ENCODE peak calls at places on chromosomes 3 and 15, in ten cellular contexts. Z is GM19239, K is LoVo, V is kidney glomerular epithelial cell, Q is NCI-H1092 treated with DMSO at 0.1 percent for 48 hours, M is M059J, D is iPS DF 19.7, J is hippocampal formation, P is choroid plexus epithelial cell, F is omental fat pad. E is an unnamed sample.

GRCh38 chr15:66388057-66388363 is 1.3 kb downstream of the MAP2K1 start:
- DNase-seq in Z (no peak), K (no peak), V (no peak), Q (no peak), M (no peak), D (no peak), J (no peak), P (no peak), F (no peak), E (no peak)

GRCh38 chr15:70829366-70830166 is 24.4 kb downstream of the LARP6 start:
- DNase-seq in Z (no peak), K (no peak), V (no peak), Q (no peak), M (no peak), D (no peak), J (no peak), P (no peak), F (no peak), E (no peak)

GRCh38 chr3:58492385-58492970 is 582 bp downstream of the KCTD6 start:
- DNase-seq in Z (peak; percentile 26), K (peak; percentile 12), V (peak; percentile 2), Q (peak; percentile 9), M (peak; percentile 20), D (no peak), J (no peak), P (no peak), F (no peak), E (no peak)

GRCh38 chr15:69141286-69141701 is 19.1 kb upstream of the GLCE start:
- DNase-seq in Z (no peak), K (peak; percentile 14), V (no peak), Q (no peak), M (peak; percentile 82), D (no peak), J (no peak), P (no peak), F (no peak), E (no peak)

GRCh38 chr3:124401841-124402240 is 328.4 kb upstream of the UMPS start:
- DNase-seq in Z (no peak), K (no peak), V (peak; percentile 89), Q (no peak), M (peak; percentile 12), D (no peak), J (no peak), P (peak; percentile 18), F (no peak), E (no peak)

GRCh38 chr3:122101646-122102045 is 46.5 kb downstream of the CD86 start:
- DNase-seq in Z (no peak), K (peak; percentile 56), V (peak; percentile 72), Q (peak; percentile 58), M (peak; percentile 65), D (peak; percentile 23), J (peak; percentile 33), P (peak; percentile 58), F (no peak), E (no peak)

GRCh38 chr3:139534992-139535879 is 4.3 kb downstream of the RBP1 start:
- DNase-seq in Z (no peak), K (no peak), V (peak; percentile 30), Q (peak; percentile 57), M (peak; percentile 90), D (no peak), J (peak; percentile 56), P (peak; percentile 94), F (no peak), E (no peak)

GRCh38 chr15:85086855-85087254 is 105.2 kb downstream of the PDE8A start:
- DNase-seq in Z (no peak), K (no peak), V (no peak), Q (no peak), M (no peak), D (no peak), J (no peak), P (no peak), F (no peak), E (no peak)

GRCh38 chr3:124817079-124817478 is 70.1 kb downstream of the ITGB5 start:
- DNase-seq in Z (no peak), K (no peak), V (no peak), Q (no peak), M (no peak), D (no peak), J (no peak), P (no peak), F (no peak), E (no peak)